ENCODE peak calls at places on chromosomes 12 and 14, in four cellular contexts. B is A549, E is GM12878, J is K562. H is an unnamed sample.
A peak's percentile ranks its signal among the peaks of the same experiment; 100 is the strongest.

GRCh38 chr14:76964695-76965094 is 63.8 kb downstream of the IRF2BPL start:
- DNase-seq in E (no peak), J (no peak), B (no peak), H (no peak)

GRCh38 chr12:103783744-103784664 is 57.0 kb downstream of the NT5DC3 start:
- DNase-seq in E (no peak), B (no peak), J (no peak), H (no peak)

GRCh38 chr12:102479984-102480383 is 379 bp downstream of the IGF1 start:
- DNase-seq in B (no peak), J (no peak), E (no peak), H (no peak)

GRCh38 chr12:114697246-114697716 is 13.3 kb upstream of the TBX3 start:
- DNase-seq in J (no peak), E (no peak), B (no peak), H (no peak)

GRCh38 chr12:3542911-3543310 is 51.9 kb downstream of the PRMT8 start:
- DNase-seq in B (no peak), J (no peak), E (no peak), H (peak; percentile 43)

GRCh38 chr14:49586673-49587460 is 687 bp upstream of the RPS29 start:
- DNase-seq in B (peak; percentile 51), J (peak; percentile 28), E (peak; percentile 67), H (peak; percentile 52)

GRCh38 chr14:26897186-26897585 is 299.4 kb upstream of the NOVA1 start:
- DNase-seq in J (no peak), B (no peak), E (no peak), H (no peak)

GRCh38 chr12:57460457-57461325 is 1.1 kb downstream of the GLI1 start:
- DNase-seq in B (peak; percentile 41), E (no peak), J (no peak), H (no peak)

GRCh38 chr12:10718279-10718821 is 4.8 kb downstream of the YBX3 start:
- DNase-seq in E (no peak), J (no peak), B (no peak), H (no peak)

GRCh38 chr12:54563787-54564186 is 14.4 kb downstream of the PDE1B start:
- DNase-seq in J (no peak), B (no peak), E (no peak), H (no peak)

GRCh38 chr12:47983541-47984115 is 20.2 kb downstream of the TMEM106C start:
- DNase-seq in E (no peak), J (no peak), B (no peak), H (no peak)

GRCh38 chr12:130419116-130419515 is 81.4 kb downstream of the PIWIL1 start:
- DNase-seq in B (no peak), E (no peak), J (no peak), H (no peak)

GRCh38 chr14:20754308-20754707 is 8.6 kb downstream of the EDDM3A start:
- DNase-seq in E (no peak), B (no peak), J (no peak), H (no peak)

GRCh38 chr12:107570721-107571120 is 114.9 kb upstream of the PWP1 start:
- DNase-seq in E (no peak), B (no peak), J (no peak), H (no peak)

GRCh38 chr12:107110519-107110859 is 17.1 kb upstream of the CRY1 start:
- DNase-seq in E (no peak), J (no peak), B (no peak), H (no peak)

GRCh38 chr14:71803539-71804260 is 128.5 kb upstream of the RGS6 start:
- DNase-seq in B (peak; percentile 10), E (no peak), J (no peak), H (no peak)

GRCh38 chr12:2593045-2593444 is 201.7 kb upstream of the FKBP4 start:
- DNase-seq in E (no peak), B (no peak), J (no peak), H (no peak)

GRCh38 chr12:53751336-53752191 is at the start of gene CISTR:
- DNase-seq in E (no peak), B (no peak), J (no peak), H (no peak)

GRCh38 chr14:102201369-102201748 is 61.7 kb downstream of the WDR20 start:
- DNase-seq in B (no peak), J (no peak), E (peak; percentile 41), H (no peak)

GRCh38 chr14:52051861-52052260 is 17.0 kb downstream of the NID2 start:
- DNase-seq in B (no peak), E (no peak), J (no peak), H (no peak)

GRCh38 chr12:8077207-8077606 is 4.9 kb upstream of the NECAP1 start:
- DNase-seq in E (no peak), B (no peak), J (no peak), H (no peak)

DNA sequence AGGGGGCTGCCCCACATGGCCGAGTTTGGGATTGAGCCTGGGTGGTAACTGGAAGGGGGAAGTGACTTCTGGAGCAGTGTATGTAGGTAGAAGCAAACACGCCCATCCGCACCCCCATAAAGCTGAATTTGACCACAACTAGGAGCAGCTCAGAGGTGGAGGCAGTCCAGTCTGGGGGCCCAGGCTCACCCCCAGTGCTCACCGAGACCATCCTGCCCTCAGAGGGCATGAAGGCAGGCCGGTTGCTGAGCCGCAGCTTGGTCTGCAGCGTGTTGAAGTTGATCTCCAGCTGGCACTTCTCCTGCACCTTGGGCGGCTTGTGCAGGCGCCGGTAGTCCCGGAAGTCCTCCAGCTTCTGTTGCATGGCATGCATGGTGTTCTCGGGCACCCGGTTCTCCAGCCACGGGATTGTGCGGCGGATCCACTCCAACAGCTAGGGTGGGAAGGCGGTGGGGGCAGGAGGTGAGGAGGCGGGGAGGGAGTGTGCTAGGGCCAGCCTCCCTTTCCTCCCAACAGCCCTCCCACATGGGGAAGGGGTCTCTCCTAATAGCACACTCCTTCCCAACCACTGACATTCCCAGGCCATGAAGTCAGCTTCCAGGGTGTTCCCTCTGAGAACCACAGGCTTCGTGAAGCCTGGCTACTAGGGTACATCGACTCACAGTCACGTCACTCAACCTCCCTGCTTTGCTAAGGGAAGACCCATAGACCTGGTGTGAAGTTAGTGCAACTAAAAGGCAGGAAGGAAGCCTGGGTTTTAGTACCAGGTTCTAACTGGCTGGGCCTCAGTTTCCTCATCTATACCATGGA is 87.0 kb downstream of the ACTN1 start:
- DNase-seq in J (no peak), E (no peak), B (no peak), H (no peak)
- H3K4me1 ChIP-seq in J (no peaks in the 10 kb centered on the region), E (no peaks in the 10 kb centered on the region), B (no peaks in the 10 kb centered on the region), H (peaks cover 13% of the 10 kb centered on the region)

GRCh38 chr14:104102282-104102914 is 16.9 kb downstream of the ASPG start:
- DNase-seq in E (no peak), B (no peak), J (no peak), H (no peak)
- TF ChIP-seq POLR2AphosphoS2 in E (no peak), B (no peak), J (no peak), H (no peak)

GRCh38 chr12:14892726-14893442 is 7.2 kb upstream of the MGP start:
- DNase-seq in J (no peak), B (no peak), E (no peak), H (peak; percentile 5)
- TF ChIP-seq CTCF in J (no peak), B (no peak), E (peak; percentile 19), H (peak; percentile 49)

GRCh38 chr12:70283232-70283631 is 40.0 kb downstream of the CNOT2 start:
- DNase-seq in B (no peak), J (no peak), E (no peak), H (no peak)

GRCh38 chr12:70275045-70275444 is 31.8 kb downstream of the CNOT2 start:
- DNase-seq in E (no peak), B (no peak), J (no peak), H (no peak)

GRCh38 chr12:70277973-70278372 is 34.7 kb downstream of the CNOT2 start:
- DNase-seq in B (no peak), J (no peak), E (no peak), H (no peak)

GRCh38 chr12:70278945-70279344 is 35.7 kb downstream of the CNOT2 start:
- DNase-seq in B (no peak), E (no peak), J (no peak), H (no peak)
- H3K4me1 ChIP-seq in B (no peaks in the 10 kb centered on the region), E (no peaks in the 10 kb centered on the region), J (no peaks in the 10 kb centered on the region), H (peaks cover 9% of the 10 kb centered on the region)

DNA sequence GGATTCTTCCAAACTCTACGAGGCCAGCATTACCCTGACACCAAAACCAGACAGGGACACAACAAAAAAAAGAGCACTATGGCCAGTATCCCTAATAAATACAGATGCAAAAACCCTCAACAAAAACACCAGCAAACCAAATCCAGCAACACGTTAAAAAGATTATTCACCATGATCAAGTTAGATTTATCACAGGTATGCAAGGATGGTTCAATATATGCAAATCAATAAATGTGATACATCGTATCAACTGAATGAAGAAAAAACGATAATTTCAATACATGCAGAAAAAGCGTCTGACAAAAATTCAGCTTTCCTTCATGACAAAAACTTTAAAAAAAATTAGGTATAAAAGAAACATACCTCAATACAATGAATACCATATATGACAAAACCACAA is 99.9 kb downstream of the CEP83 start:
- DNase-seq in E (no peak), J (no peak), B (no peak), H (no peak)
- TF ChIP-seq POLR2AphosphoS2 in E (no peak), J (no peak), B (no peak), H (no peak)

GRCh38 chr14:100906420-100906819 is 2.9 kb upstream of the RTL1 start:
- DNase-seq in J (peak; percentile 40), B (no peak), E (no peak), H (no peak)
- TF ChIP-seq CTCF in J (peak; percentile 46), B (peak; percentile 51), E (peak; percentile 6), H (peak; percentile 76)

DNA sequence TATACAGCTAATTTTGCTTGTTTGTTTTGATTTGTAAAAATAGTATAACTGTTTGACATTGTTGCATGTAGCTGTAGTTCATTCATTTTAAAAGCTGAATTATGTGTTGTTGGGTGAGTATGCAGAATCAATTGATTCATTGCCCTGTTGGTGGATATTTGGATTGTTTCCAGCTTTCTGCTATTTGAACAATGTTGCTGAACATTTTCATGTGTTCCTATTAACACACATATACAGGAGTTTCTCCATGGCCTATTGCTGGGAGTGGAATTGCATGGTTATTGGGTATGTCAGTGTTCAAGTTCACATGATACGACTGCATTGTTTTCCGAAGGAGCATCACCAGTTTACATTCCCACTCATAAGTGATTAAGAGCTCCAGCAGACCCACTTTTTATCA is 75.3 kb downstream of the SRGAP1 start:
- DNase-seq in J (no peak), B (no peak), E (no peak), H (no peak)
- H3K4me1 ChIP-seq in J (no peaks in the 10 kb centered on the region), B (peaks cover 71% of the 10 kb centered on the region), E (peaks cover 9% of the 10 kb centered on the region), H (peaks cover 50% of the 10 kb centered on the region)

H was measured in HepG2.